ENCODE peak calls at places on chromosome 16, in ten cellular contexts. X, M, Z, U, L, P, G, B, Y and H are unnamed samples.

GRCh38 chr16:4771646-4772045 is 4.7 kb upstream of the ZNF500 start:
- DNase-seq in L (no peak), M (no peak), P (no peak), Y (no peak), B (no peak), X (no peak), Z (no peak), G (no peak), U (no peak), H (no peak)

GRCh38 chr16:78034530-78034929 is 12.2 kb downstream of the CLEC3A start:
- DNase-seq in X (no peak), P (no peak), G (no peak), L (no peak), Y (no peak), B (no peak), M (no peak), Z (no peak), U (no peak), H (no peak)

GRCh38 chr16:49857423-49858181 is 1.7 kb upstream of the ZNF423 start:
- DNase-seq in P (peak), G (peak), Y (no peak), L (no peak), U (peak), Z (peak), X (peak), M (peak), B (no peak), H (peak)

GRCh38 chr16:7404217-7404616 is 71.6 kb downstream of the RBFOX1 start:
- DNase-seq in U (no peak), Y (no peak), B (no peak), X (no peak), L (no peak), P (no peak), M (no peak), Z (no peak), G (no peak), H (no peak)

GRCh38 chr16:49856741-49857330 is 924 bp upstream of the ZNF423 start:
- DNase-seq in X (peak), U (peak), B (peak), P (peak), Y (no peak), G (peak), Z (peak), L (peak), M (peak), H (peak)

GRCh38 chr16:14308357-14308723 is 237.2 kb downstream of the MRTFB start:
- DNase-seq in U (no peak), P (no peak), Y (no peak), G (no peak), M (no peak), Z (no peak), L (no peak), B (no peak), X (no peak), H (no peak)

GRCh38 chr16:87463722-87464690 is 28.8 kb downstream of the ZCCHC14 start:
- DNase-seq in G (no peak), M (no peak), L (no peak), X (no peak), B (peak), Y (no peak), P (peak), Z (peak), U (peak), H (no peak)

GRCh38 chr16:85191341-85191965 is 79.2 kb upstream of the CIBAR2 start:
- DNase-seq in L (no peak), Y (no peak), G (no peak), B (no peak), Z (no peak), P (no peak), X (no peak), U (no peak), M (no peak), H (no peak)

GRCh38 chr16:22189473-22190168 is 16.5 kb upstream of the EEF2K start:
- DNase-seq in X (peak), U (peak), G (no peak), Z (peak), B (no peak), P (peak), L (no peak), M (peak), Y (no peak), H (peak)

GRCh38 chr16:17474037-17474436 is 3.3 kb upstream of the XYLT1 start:
- DNase-seq in Y (no peak), X (no peak), B (no peak), Z (peak), U (no peak), P (no peak), M (no peak), L (no peak), G (no peak), H (no peak)

GRCh38 chr16:75322706-75323105 is 71.3 kb upstream of the BCAR1 start:
- DNase-seq in L (no peak), G (no peak), P (peak), U (peak), B (no peak), Z (peak), M (no peak), Y (no peak), X (no peak), H (peak)

GRCh38 chr16:74075393-74075792 is 221.2 kb upstream of the PSMD7 start:
- DNase-seq in Z (no peak), P (no peak), B (no peak), G (no peak), X (no peak), L (no peak), U (no peak), M (no peak), Y (no peak), H (no peak)

GRCh38 chr16:57544129-57544653 is 1.7 kb downstream of the ADGRG5 start:
- DNase-seq in Z (no peak), U (no peak), G (no peak), L (no peak), X (no peak), P (peak), Y (peak), B (no peak), M (no peak), H (no peak)

GRCh38 chr16:75471723-75472634 is 7.5 kb upstream of the TMEM170A start:
- DNase-seq in G (peak), X (no peak), P (peak), L (peak), Z (peak), M (no peak), B (peak), Y (no peak), U (peak), H (peak)

GRCh38 chr16:85605051-85605911 is 7.8 kb upstream of the GSE1 start:
- DNase-seq in U (no peak), M (no peak), B (no peak), Y (no peak), P (no peak), Z (no peak), L (no peak), X (no peak), G (no peak), H (no peak)

GRCh38 chr16:85570735-85571562 is 42.2 kb upstream of the GSE1 start:
- DNase-seq in M (peak), Y (no peak), X (peak), Z (no peak), P (peak), L (no peak), B (no peak), G (no peak), U (no peak), H (no peak)

GRCh38 chr16:14559809-14560227 is 70.2 kb downstream of the PARN start:
- DNase-seq in X (peak), B (no peak), P (no peak), L (no peak), Z (no peak), G (no peak), M (no peak), Y (no peak), U (peak), H (no peak)

GRCh38 chr16:47578033-47578432 is 116.9 kb downstream of the PHKB start:
- DNase-seq in X (no peak), B (no peak), L (no peak), G (no peak), Z (no peak), Y (no peak), P (no peak), U (no peak), M (no peak), H (no peak)

GRCh38 chr16:27273670-27274522 is 5.3 kb upstream of the NSMCE1 start:
- DNase-seq in U (no peak), P (peak), G (no peak), B (no peak), X (no peak), Z (peak), M (no peak), L (no peak), Y (no peak), H (no peak)
- TF ChIP-seq CTCF in U (no peak), P (no peak), G (no peak), B (no peak), X (no peak), Z (no peak), M (no peak), L (no peak), Y (no peak), H (no peak)

GRCh38 chr16:1413684-1414531 is 596 bp downstream of the UNKL start:
- DNase-seq in X (peak), M (peak), U (peak), Y (peak), B (no peak), Z (peak), G (peak), P (peak), L (no peak), H (peak)
- TF ChIP-seq CTCF in X (peak), M (peak), U (no peak), Y (peak), B (peak), Z (no peak), G (peak), P (peak), L (peak), H (peak)

GRCh38 chr16:88909431-88910210 is 43.2 kb upstream of the PABPN1L start:
- DNase-seq in Z (no peak), M (peak), Y (no peak), U (no peak), P (no peak), G (no peak), L (no peak), B (no peak), X (no peak), H (no peak)

GRCh38 chr16:88906020-88906419 is 39.6 kb upstream of the PABPN1L start:
- DNase-seq in Y (no peak), X (no peak), G (no peak), B (no peak), U (no peak), M (no peak), P (no peak), Z (no peak), L (no peak), H (no peak)

GRCh38 chr16:88906535-88907105 is 40.2 kb upstream of the PABPN1L start:
- DNase-seq in G (no peak), Y (no peak), P (no peak), M (no peak), X (no peak), U (no peak), L (no peak), Z (no peak), B (no peak), H (no peak)

GRCh38 chr16:88908307-88908706 is 41.8 kb upstream of the PABPN1L start:
- DNase-seq in L (no peak), B (no peak), P (no peak), U (no peak), Z (no peak), Y (no peak), G (no peak), X (no peak), M (peak), H (no peak)

DNA sequence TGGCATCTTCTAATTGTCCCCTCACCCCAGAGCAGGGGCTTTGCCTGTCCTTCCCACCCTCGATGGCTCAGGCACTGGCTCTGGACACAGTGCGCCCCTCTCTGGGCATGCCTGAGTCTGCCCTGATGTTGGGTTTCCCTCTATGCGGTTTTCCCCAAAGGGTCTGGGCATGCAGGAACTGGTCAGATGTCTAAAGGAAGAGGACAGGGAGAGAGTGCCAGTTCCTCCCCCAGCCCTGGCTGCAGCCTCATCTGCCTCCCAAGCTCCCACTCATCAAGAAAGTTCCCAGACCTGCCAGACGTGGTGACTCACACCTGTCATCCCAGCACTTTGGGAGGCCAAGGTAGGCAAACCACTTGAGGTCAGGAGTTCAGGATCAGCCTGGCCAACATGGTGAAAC is 41.3 kb upstream of the PABPN1L start:
- DNase-seq in B (no peak), X (no peak), Z (peak), L (no peak), M (no peak), G (peak), U (peak), P (no peak), Y (peak), H (peak)
- TF ChIP-seq CTCF in B (no peak), X (no peak), Z (no peak), L (no peak), M (no peak), G (no peak), U (no peak), P (no peak), Y (peak), H (no peak)

DNA sequence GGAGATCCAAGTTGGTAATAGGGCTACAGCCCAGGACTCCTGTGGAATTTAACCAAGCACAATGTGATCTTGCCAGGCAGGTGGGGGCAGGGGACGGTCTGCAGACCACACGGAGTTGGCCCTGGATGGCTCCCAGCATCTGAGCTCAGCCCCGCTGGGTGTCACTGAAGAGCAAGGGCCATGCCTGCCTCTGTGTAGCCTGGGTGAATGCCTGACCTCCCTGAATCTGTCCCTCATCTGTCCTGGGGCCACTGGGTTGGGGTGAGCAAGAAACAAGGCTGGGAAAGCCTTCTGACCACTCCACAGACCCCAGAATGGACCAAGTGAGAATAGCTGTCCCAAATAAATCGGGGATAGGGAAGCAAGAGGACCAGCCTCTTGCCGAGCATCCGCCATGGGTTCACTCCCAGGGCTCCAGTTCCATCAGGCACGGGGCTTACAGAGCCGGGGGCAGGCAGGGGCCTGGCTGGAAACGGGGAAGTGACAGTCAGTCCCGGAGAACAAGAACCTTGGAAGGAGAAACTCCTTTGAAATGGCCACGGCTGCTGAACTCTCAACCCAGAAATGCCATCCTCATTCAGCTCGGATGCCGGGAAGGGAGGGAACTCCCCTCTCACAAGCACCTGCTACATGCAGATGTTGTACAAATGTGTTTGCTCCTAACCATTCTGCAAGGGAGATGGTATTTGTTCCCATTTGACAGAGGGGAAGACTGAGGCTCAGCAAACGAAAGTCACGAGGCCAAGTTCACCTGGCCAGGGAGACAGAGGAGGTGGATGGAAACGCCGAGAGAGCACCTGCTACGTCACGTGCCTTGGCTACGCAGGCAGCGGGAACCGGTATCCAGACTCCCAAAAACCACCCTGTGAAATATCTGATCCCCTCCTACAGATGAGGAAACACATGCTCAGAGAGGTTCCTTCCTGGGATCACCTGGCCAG is 50.0 kb downstream of the RMI2 start:
- DNase-seq in Y (no peak), M (no peak), L (no peak), Z (no peak), P (no peak), U (no peak), X (no peak), G (no peak), B (no peak), H (no peak)
- TF ChIP-seq CTCF in Y (no peak), M (no peak), L (no peak), Z (no peak), P (no peak), U (peak), X (no peak), G (peak), B (no peak), H (no peak)

DNA sequence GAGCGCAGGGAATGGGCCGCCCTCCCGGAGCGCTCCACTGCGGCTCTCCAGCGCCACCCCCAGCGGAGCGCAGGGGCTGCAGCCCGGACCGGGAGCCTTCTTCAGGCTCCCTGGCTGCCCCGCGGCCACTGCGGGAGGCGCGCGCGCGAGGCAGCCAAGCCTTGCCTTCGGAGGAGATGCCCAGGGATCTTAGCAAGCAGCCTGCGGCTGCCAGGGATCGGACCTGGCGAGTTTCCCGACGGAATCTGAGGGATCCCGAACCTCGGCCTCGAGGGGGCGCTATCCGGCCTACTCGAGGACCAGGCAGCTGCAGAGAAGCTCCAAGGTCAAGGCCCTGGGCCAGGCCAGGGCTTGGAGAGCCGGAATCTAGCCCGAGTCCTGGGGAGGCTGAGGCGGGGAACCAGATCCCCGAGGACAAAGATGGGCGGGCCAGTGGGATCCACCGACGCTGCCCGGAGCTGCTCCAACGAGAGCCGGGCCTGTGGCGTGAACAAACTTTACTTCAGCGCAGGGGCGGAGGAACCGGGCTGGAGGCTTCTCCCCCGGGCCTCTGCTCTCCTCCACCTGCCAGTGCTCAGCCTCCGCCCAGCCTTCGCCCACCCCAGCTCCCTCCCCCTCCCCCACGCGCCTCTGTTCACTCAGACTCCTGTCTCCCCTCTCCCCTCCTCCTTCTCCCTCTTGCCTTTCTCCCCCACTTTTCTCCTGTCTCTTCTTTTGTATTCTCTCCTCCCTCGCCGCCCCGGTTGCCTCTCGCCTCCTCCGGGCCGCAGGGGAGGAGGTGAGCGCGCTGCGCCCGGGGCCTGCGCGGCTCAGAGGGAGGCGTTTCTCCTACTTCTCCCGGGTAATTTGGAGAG is at the start of gene IRX6:
- DNase-seq in G (no peak), L (no peak), Z (peak), X (no peak), Y (no peak), U (peak), P (no peak), M (peak), B (no peak), H (peak)
- TF ChIP-seq CTCF in G (no peak), L (no peak), Z (peak), X (no peak), Y (peak), U (peak), P (no peak), M (peak), B (no peak), H (peak)

DNA sequence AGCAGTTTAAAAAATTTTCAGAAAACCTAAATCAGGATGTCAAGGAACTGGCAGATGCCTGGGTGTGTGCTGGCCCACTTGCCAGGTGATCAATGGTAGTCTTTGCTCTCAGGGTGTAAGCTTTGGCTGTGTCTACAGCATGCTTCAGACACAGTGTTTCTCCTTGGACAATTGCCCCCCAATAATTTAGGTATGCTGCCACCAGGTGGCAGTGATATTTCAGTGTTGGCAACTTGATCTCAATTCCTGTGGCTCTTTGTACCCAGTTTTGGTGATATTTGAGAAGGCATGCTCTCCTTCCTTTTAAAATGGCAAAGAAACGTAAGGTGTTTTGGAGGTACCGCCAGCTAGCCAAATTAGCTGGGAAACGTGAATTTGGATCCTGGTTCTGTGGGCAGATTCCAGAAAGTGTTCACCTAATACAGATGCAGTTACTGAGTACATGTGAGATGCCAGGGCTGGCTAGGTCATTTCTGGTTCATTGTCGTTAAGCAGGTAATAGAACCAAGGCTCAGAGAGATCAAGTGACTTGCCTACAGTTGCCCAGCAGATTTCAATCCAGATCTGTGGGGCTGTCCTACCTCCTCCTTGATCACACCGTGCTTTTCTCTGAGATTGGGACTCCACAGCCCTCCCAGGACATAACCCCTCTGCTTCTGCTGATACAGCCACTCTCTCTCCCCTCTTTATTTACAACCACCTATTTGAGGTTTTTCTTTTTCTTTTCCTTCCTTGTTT is 155.6 kb upstream of the PLCG2 start:
- DNase-seq in Z (peak), U (peak), M (no peak), L (no peak), G (no peak), Y (no peak), B (no peak), X (no peak), P (peak), H (peak)
- TF ChIP-seq CTCF in Z (peak), U (peak), M (peak), L (peak), G (no peak), Y (peak), B (peak), X (no peak), P (peak), H (peak)

DNA sequence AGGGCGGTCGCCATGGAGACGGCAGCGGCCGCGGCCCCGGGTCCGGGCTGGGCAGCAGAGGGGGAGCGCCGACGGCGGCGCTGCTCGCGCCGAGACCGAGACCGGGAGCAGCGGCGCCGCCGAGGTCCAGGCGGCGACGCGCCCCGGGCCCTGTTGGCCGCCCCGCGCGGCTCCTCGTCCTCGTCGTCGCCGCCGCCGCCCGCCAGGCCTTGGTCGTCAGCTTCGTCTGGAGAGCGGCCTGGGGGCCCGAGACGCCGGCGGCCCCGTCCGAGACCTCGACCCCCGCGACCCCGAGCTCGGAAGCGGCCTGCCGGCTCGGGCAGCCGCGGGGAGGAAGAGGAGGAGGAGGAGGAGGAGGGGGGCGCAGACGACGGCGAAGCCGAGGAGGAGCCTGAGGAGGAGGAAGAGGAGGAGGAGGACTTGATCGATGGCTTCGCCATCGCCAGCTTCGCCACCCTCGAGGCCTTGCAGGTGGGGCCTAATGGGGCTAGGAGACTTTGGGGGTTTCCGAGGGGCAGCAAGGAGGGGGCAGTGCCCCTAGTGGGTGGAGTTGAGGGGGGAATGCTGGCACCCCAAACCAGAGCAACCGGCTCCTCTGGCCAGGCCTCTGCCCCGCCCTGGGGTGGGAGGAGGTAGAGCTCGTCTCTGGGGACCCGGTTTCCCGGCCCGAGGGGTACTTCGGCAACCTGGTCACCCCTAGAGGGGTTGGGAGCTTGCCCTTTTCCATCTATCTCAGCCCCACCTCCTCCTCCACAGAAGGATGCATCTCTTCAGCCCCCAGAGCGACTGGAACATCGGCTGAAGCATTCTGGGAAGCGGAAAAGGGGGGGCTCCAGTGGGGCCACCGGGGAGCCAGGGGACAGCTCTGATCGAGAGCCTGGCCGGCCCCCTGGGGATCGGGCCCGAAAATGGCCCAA is 1.5 kb downstream of the FBRS start:
- DNase-seq in B (no peak), G (peak), P (peak), Z (no peak), L (no peak), Y (no peak), M (peak), U (peak), X (peak), H (no peak)
- TF ChIP-seq CTCF in B (peak), G (peak), P (no peak), Z (no peak), L (no peak), Y (peak), M (no peak), U (peak), X (no peak), H (no peak)